ENCODE peak calls at places on chromosomes 13 and 19, in five cellular contexts. One of them, this sample, is unnamed.
A peak's percentile ranks its signal among the peaks of the same experiment; 100 is the strongest.

GRCh38 chr13:73422973-73423372 is 364.2 kb downstream of the KLF5 start:
- DNase-seq in kidney epithelial cell: no peak
- DNase-seq in AG10803: no peak
- DNase-seq in mesothelial cell of epicardium: no peak
- DNase-seq in tibial artery: no peak
- DNase-seq in this sample: no peak

GRCh38 chr13:36454962-36455361 is 22.7 kb downstream of the CCNA1 start:
- DNase-seq in kidney epithelial cell: no peak
- DNase-seq in tibial artery: no peak
- DNase-seq in AG10803: no peak
- DNase-seq in mesothelial cell of epicardium: no peak
- DNase-seq in this sample: no peak

GRCh38 chr13:106381083-106381482 is 154.4 kb downstream of the EFNB2 start:
- DNase-seq in tibial artery: no peak
- DNase-seq in AG10803: no peak
- DNase-seq in mesothelial cell of epicardium: no peak
- DNase-seq in kidney epithelial cell: no peak
- DNase-seq in this sample: no peak

GRCh38 chr19:8610041-8610927 is at the start of gene ADAMTS10:
- DNase-seq in AG10803: peak; percentile 47
- DNase-seq in kidney epithelial cell: no peak
- DNase-seq in tibial artery: peak; percentile 50
- DNase-seq in mesothelial cell of epicardium: peak; percentile 56
- DNase-seq in this sample: no peak

GRCh38 chr19:37988758-37989635 is 82.0 kb downstream of the SIPA1L3 start:
- DNase-seq in tibial artery: no peak
- DNase-seq in kidney epithelial cell: no peak
- DNase-seq in AG10803: no peak
- DNase-seq in mesothelial cell of epicardium: no peak
- DNase-seq in this sample: no peak

GRCh38 chr13:44868397-44868796 is 120.9 kb downstream of the NUFIP1 start:
- DNase-seq in kidney epithelial cell: no peak
- DNase-seq in AG10803: no peak
- DNase-seq in mesothelial cell of epicardium: no peak
- DNase-seq in tibial artery: no peak
- DNase-seq in this sample: no peak

GRCh38 chr13:97122381-97122996 is 99.6 kb upstream of the MBNL2 start:
- DNase-seq in AG10803: peak; percentile 70
- DNase-seq in tibial artery: no peak
- DNase-seq in kidney epithelial cell: peak; percentile 42
- DNase-seq in mesothelial cell of epicardium: no peak
- DNase-seq in this sample: no peak

GRCh38 chr13:52879950-52880650 is 31.7 kb upstream of the PCDH8 start:
- DNase-seq in mesothelial cell of epicardium: no peak
- DNase-seq in AG10803: no peak
- DNase-seq in kidney epithelial cell: no peak
- DNase-seq in tibial artery: no peak
- DNase-seq in this sample: no peak

GRCh38 chr19:2385053-2385721 is 25.1 kb downstream of the TMPRSS9 start:
- DNase-seq in tibial artery: no peak
- DNase-seq in mesothelial cell of epicardium: no peak
- DNase-seq in kidney epithelial cell: peak; percentile 87
- DNase-seq in AG10803: peak; percentile 91
- DNase-seq in this sample: no peak

GRCh38 chr19:27705896-27706295 is 1507.1 kb downstream of the UQCRFS1 start:
- DNase-seq in kidney epithelial cell: no peak
- DNase-seq in mesothelial cell of epicardium: no peak
- DNase-seq in tibial artery: no peak
- DNase-seq in AG10803: no peak
- DNase-seq in this sample: no peak

GRCh38 chr19:44315883-44316282 is 11.1 kb upstream of the ZNF235 start:
- DNase-seq in kidney epithelial cell: no peak
- DNase-seq in mesothelial cell of epicardium: no peak
- DNase-seq in tibial artery: no peak
- DNase-seq in AG10803: no peak
- DNase-seq in this sample: no peak

GRCh38 chr13:91056746-91057145 is 290.7 kb upstream of the MIR17HG start:
- DNase-seq in tibial artery: no peak
- DNase-seq in AG10803: no peak
- DNase-seq in kidney epithelial cell: no peak
- DNase-seq in mesothelial cell of epicardium: no peak
- DNase-seq in this sample: no peak

GRCh38 chr19:58394821-58395219 is 636 bp upstream of the RNF225 start:
- DNase-seq in kidney epithelial cell: no peak
- DNase-seq in mesothelial cell of epicardium: no peak
- DNase-seq in tibial artery: no peak
- DNase-seq in AG10803: no peak
- DNase-seq in this sample: no peak

GRCh38 chr13:53719281-53719680 is 690.7 kb downstream of the OLFM4 start:
- DNase-seq in kidney epithelial cell: no peak
- DNase-seq in tibial artery: no peak
- DNase-seq in mesothelial cell of epicardium: no peak
- DNase-seq in AG10803: no peak
- DNase-seq in this sample: no peak

GRCh38 chr13:31965361-31966066 is 66.1 kb upstream of the FRY start:
- DNase-seq in mesothelial cell of epicardium: no peak
- DNase-seq in AG10803: peak; percentile 58
- DNase-seq in kidney epithelial cell: peak; percentile 85
- DNase-seq in tibial artery: no peak
- DNase-seq in this sample: no peak

GRCh38 chr13:38191016-38191415 is 158.6 kb upstream of the UFM1 start:
- DNase-seq in tibial artery: no peak
- DNase-seq in AG10803: no peak
- DNase-seq in kidney epithelial cell: no peak
- DNase-seq in mesothelial cell of epicardium: no peak
- DNase-seq in this sample: no peak

GRCh38 chr13:109123971-109124370 is 494.6 kb downstream of the MYO16 start:
- DNase-seq in tibial artery: no peak
- DNase-seq in AG10803: no peak
- DNase-seq in kidney epithelial cell: no peak
- DNase-seq in mesothelial cell of epicardium: no peak
- DNase-seq in this sample: no peak

GRCh38 chr19:29587518-29587986 is 18.5 kb upstream of the POP4 start:
- DNase-seq in AG10803: peak; percentile 33
- DNase-seq in tibial artery: no peak
- DNase-seq in mesothelial cell of epicardium: no peak
- DNase-seq in kidney epithelial cell: no peak
- DNase-seq in this sample: no peak

GRCh38 chr13:113664751-113665581 is 2.1 kb upstream of the GRK1 start:
- DNase-seq in kidney epithelial cell: no peak
- DNase-seq in AG10803: no peak
- DNase-seq in tibial artery: peak; percentile 12
- DNase-seq in mesothelial cell of epicardium: peak; percentile 5
- DNase-seq in this sample: no peak

GRCh38 chr19:1566392-1567115 is 1.6 kb downstream of the MEX3D start:
- DNase-seq in mesothelial cell of epicardium: no peak
- DNase-seq in kidney epithelial cell: peak; percentile 19
- DNase-seq in AG10803: peak; percentile 78
- DNase-seq in tibial artery: peak; percentile 68
- DNase-seq in this sample: peak; percentile 59

GRCh38 chr13:48804836-48805601 is 151.3 kb downstream of the CYSLTR2 start:
- DNase-seq in AG10803: peak; percentile 38
- DNase-seq in mesothelial cell of epicardium: no peak
- DNase-seq in tibial artery: no peak
- DNase-seq in kidney epithelial cell: peak; percentile 74
- DNase-seq in this sample: no peak

GRCh38 chr13:22062478-22063205 is 391.8 kb downstream of the FGF9 start:
- DNase-seq in mesothelial cell of epicardium: no peak
- DNase-seq in tibial artery: no peak
- DNase-seq in AG10803: no peak
- DNase-seq in kidney epithelial cell: no peak
- DNase-seq in this sample: no peak

GRCh38 chr13:31756346-31756745 is 17.0 kb downstream of the RXFP2 start:
- DNase-seq in kidney epithelial cell: peak; percentile 39
- DNase-seq in AG10803: peak; percentile 98
- DNase-seq in mesothelial cell of epicardium: no peak
- DNase-seq in tibial artery: peak; percentile 45
- DNase-seq in this sample: no peak

GRCh38 chr19:28537079-28537478 is 675.9 kb downstream of the UQCRFS1 start:
- DNase-seq in tibial artery: no peak
- DNase-seq in kidney epithelial cell: no peak
- DNase-seq in mesothelial cell of epicardium: no peak
- DNase-seq in AG10803: no peak
- DNase-seq in this sample: no peak

GRCh38 chr19:14149509-14149994 is 13.2 kb upstream of the ASF1B start:
- DNase-seq in kidney epithelial cell: no peak
- DNase-seq in mesothelial cell of epicardium: no peak
- DNase-seq in tibial artery: peak; percentile 85
- DNase-seq in AG10803: peak; percentile 67
- DNase-seq in this sample: no peak

GRCh38 chr13:33649212-33649917 is 168.6 kb upstream of the RFC3 start:
- DNase-seq in kidney epithelial cell: no peak
- DNase-seq in AG10803: no peak
- DNase-seq in tibial artery: no peak
- DNase-seq in mesothelial cell of epicardium: no peak
- DNase-seq in this sample: no peak

GRCh38 chr19:28377077-28377476 is 835.9 kb downstream of the UQCRFS1 start:
- DNase-seq in AG10803: no peak
- DNase-seq in mesothelial cell of epicardium: no peak
- DNase-seq in kidney epithelial cell: no peak
- DNase-seq in tibial artery: no peak
- DNase-seq in this sample: no peak

GRCh38 chr19:4225902-4226301 is 3.4 kb upstream of the EBI3 start:
- DNase-seq in AG10803: no peak
- DNase-seq in kidney epithelial cell: no peak
- DNase-seq in tibial artery: no peak
- DNase-seq in mesothelial cell of epicardium: no peak
- DNase-seq in this sample: no peak

GRCh38 chr19:4227771-4228170 is 1.6 kb upstream of the EBI3 start:
- DNase-seq in tibial artery: no peak
- DNase-seq in kidney epithelial cell: no peak
- DNase-seq in AG10803: no peak
- DNase-seq in mesothelial cell of epicardium: no peak
- DNase-seq in this sample: no peak

GRCh38 chr19:4228765-4229178 is 551 bp upstream of the EBI3 start:
- DNase-seq in kidney epithelial cell: no peak
- DNase-seq in tibial artery: no peak
- DNase-seq in mesothelial cell of epicardium: no peak
- DNase-seq in AG10803: no peak
- DNase-seq in this sample: no peak

GRCh38 chr19:4232614-4233281 is 3.4 kb downstream of the EBI3 start:
- DNase-seq in mesothelial cell of epicardium: no peak
- DNase-seq in AG10803: no peak
- DNase-seq in tibial artery: no peak
- DNase-seq in kidney epithelial cell: no peak
- DNase-seq in this sample: no peak

DNA sequence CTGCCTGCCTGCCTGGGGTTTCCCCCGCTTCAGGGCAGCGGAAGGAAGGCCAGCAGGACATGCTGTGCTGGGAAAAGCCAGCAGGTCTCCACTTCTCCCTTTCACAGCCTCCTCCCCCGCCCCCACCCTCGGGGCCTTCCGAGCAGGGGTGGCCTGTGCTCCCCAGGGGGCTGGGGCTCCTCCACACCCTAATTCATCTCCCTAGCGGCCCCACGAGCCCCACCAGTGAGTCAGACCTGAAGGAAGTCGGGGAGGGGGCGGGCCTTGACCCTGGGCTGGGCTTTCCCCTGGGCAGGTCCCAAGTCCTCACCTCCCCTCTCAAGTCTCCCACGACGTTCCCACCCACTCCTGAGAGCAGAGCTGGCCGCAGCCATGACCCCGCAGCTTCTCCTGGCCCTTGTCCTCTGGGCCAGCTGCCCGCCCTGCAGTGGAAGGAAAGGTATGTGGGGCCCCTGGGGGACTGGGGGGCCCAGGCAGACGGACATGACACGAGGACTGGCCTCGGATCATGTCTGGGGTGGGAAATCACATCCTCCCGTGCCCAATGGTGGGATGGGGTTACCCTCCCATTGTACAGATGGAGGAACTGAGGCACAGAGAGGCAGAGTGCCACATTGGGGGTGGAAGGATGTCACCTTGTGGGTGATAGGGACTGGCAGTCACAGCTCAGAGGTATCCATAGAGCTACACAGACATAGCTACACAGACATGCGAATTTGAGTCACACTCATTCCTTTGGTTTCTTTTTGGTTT is at the start of gene EBI3:
- DNase-seq in kidney epithelial cell: no peak
- DNase-seq in tibial artery: peak; percentile 27
- DNase-seq in mesothelial cell of epicardium: no peak
- DNase-seq in AG10803: no peak
- DNase-seq in this sample: peak; percentile 26
- TF ChIP-seq CTCF in kidney epithelial cell: no peak
- TF ChIP-seq CTCF in tibial artery: no peak
- TF ChIP-seq CTCF in mesothelial cell of epicardium: no peak
- TF ChIP-seq CTCF in AG10803: no peak
- TF ChIP-seq CTCF in this sample: no peak

GRCh38 chr19:47687906-47688305 is 25.3 kb upstream of the EHD2 start:
- DNase-seq in AG10803: no peak
- DNase-seq in mesothelial cell of epicardium: no peak
- DNase-seq in kidney epithelial cell: no peak
- DNase-seq in tibial artery: no peak
- DNase-seq in this sample: no peak
- TF ChIP-seq CTCF in AG10803: no peak
- TF ChIP-seq CTCF in mesothelial cell of epicardium: no peak
- TF ChIP-seq CTCF in kidney epithelial cell: no peak
- TF ChIP-seq CTCF in tibial artery: no peak
- TF ChIP-seq CTCF in this sample: no peak

DNA sequence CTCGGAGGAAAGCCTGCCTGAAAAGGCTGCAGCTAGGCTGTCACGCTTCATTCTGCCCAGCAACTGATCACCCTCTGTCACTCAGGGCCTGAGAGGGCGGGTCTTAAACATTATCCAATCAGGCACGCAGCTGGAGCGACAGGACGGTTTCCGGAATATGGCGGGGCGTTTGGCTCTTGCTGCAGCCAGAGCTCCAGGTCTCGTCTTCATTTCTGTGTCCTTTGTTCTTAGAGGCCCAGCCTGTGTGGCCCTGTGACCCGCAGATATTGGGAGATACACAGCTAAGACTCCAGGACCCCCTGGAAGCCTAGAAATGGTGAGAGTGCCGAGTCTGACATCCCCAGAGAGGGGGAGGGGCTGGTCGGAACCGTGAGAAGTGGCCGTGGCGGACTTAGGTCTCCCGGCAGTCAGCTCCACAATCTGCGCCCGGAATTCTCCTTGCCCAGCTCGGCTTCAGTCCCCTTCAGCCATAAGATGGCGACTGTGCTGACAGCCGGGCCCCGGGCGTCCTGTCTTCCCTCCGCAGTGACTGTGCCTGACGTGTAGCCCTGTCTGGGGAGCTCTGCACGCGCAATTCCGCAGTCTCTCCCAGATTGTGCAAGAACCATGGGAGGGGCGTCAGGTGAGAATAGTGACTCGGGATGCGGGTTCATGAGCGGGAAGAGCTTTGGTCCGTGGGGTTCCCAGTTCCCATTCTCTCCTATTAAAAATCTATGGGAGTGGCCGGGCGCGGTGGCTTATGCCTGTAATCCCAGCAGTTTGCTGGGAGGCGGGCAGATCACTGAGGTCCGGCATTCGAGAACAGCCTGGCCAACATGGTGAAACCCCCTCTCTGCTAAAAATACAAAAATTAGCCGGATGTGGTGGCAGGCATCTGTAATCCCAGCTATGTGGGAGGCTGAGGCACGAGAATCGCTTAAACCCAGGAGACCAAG is at the start of gene ZNF429:
- DNase-seq in kidney epithelial cell: peak; percentile 77
- DNase-seq in tibial artery: peak; percentile 97
- DNase-seq in mesothelial cell of epicardium: peak; percentile 77
- DNase-seq in AG10803: peak; percentile 92
- DNase-seq in this sample: peak; percentile 83
- TF ChIP-seq CTCF in kidney epithelial cell: no peak
- TF ChIP-seq CTCF in tibial artery: no peak
- TF ChIP-seq CTCF in mesothelial cell of epicardium: no peak
- TF ChIP-seq CTCF in AG10803: peak; percentile 6
- TF ChIP-seq CTCF in this sample: no peak

GRCh38 chr13:24540236-24541126 is 27.9 kb upstream of the PARP4 start:
- DNase-seq in mesothelial cell of epicardium: no peak
- DNase-seq in kidney epithelial cell: no peak
- DNase-seq in AG10803: no peak
- DNase-seq in tibial artery: no peak
- DNase-seq in this sample: no peak
- TF ChIP-seq CTCF in mesothelial cell of epicardium: no peak
- TF ChIP-seq CTCF in kidney epithelial cell: peak; percentile 36
- TF ChIP-seq CTCF in AG10803: no peak
- TF ChIP-seq CTCF in tibial artery: no peak
- TF ChIP-seq CTCF in this sample: peak; percentile 38

This sample was measured in progenitor cell of endocrine pancreas.